ENCODE peak calls at places on chromosome X, in four cellular contexts. C is AG09309, S is hepatocyte, R is GM12878. B is an unnamed sample.

GRCh38 chrX:53239474-53239873 is 14.5 kb upstream of the KDM5C start:
- DNase-seq in S (no peak), C (no peak), R (no peak), B (no peak)

GRCh38 chrX:44415639-44416386 is 72.3 kb upstream of the EFHC2 start:
- DNase-seq in C (no peak), S (no peak), R (no peak), B (no peak)

GRCh38 chrX:123425904-123426303 is 241.8 kb downstream of the GRIA3 start:
- DNase-seq in C (no peak), R (no peak), S (no peak), B (no peak)

GRCh38 chrX:143634701-143635442 is 1.0 kb downstream of the SLITRK4 start:
- DNase-seq in R (no peak), S (peak), C (no peak), B (peak)

GRCh38 chrX:40008841-40009461 is 88.8 kb downstream of the BCOR start:
- DNase-seq in C (no peak), R (no peak), S (peak), B (no peak)

GRCh38 chrX:41293269-41293668 is 40.7 kb upstream of the DDX3X start:
- DNase-seq in C (no peak), R (no peak), S (no peak), B (no peak)

GRCh38 chrX:10070714-10071436 is 85.9 kb upstream of the CLCN4 start:
- DNase-seq in R (no peak), C (no peak), S (no peak), B (no peak)

GRCh38 chrX:16185725-16186136 is 18.4 kb downstream of the MAGEB17 start:
- DNase-seq in R (peak), C (peak), S (no peak), B (peak)

GRCh38 chrX:36198575-36198974 is 279.0 kb downstream of the CFAP47 start:
- DNase-seq in C (no peak), R (no peak), S (no peak), B (no peak)

GRCh38 chrX:85114776-85115175 is 111.1 kb downstream of the APOOL start:
- DNase-seq in R (no peak), S (no peak), C (no peak), B (no peak)

GRCh38 chrX:44974462-44974861 is 101.5 kb downstream of the KDM6A start:
- DNase-seq in S (no peak), C (no peak), R (no peak), B (peak)

GRCh38 chrX:42176790-42177189 is 253.4 kb upstream of the CASK start:
- DNase-seq in C (no peak), S (no peak), R (no peak), B (no peak)

GRCh38 chrX:106894978-106895452 is 8.1 kb downstream of the RIPPLY1 start:
- DNase-seq in S (peak), C (peak), R (no peak), B (peak)

GRCh38 chrX:74107666-74108065 is 196.3 kb upstream of the ZCCHC13 start:
- DNase-seq in R (no peak), S (no peak), C (no peak), B (no peak)

GRCh38 chrX:149760965-149761364 is 12.9 kb upstream of the HSFX1 start:
- DNase-seq in C (no peak), R (no peak), S (no peak), B (no peak)

GRCh38 chrX:110418857-110419249 is 60.2 kb downstream of the RTL9 start:
- DNase-seq in S (peak), C (no peak), R (no peak), B (no peak)

GRCh38 chrX:130280901-130281300 is 12.2 kb upstream of the ZNF280C start:
- DNase-seq in S (no peak), R (no peak), C (no peak), B (no peak)

GRCh38 chrX:112819013-112819635 is 21.5 kb downstream of the AMOT start:
- DNase-seq in S (peak), C (peak), R (no peak), B (peak)

GRCh38 chrX:17025903-17026302 is 79.4 kb downstream of the REPS2 start:
- DNase-seq in S (no peak), C (no peak), R (no peak), B (no peak)

GRCh38 chrX:47619486-47620302 is at the start of gene SYN1:
- DNase-seq in R (no peak), C (peak), S (peak), B (peak)

B was measured in kidney glomerular epithelial cell.